ENCODE peak calls at places on chromosomes 1 and 21, in seven cellular contexts. One of them, this sample, is unnamed.

GRCh38 chr1:29266912-29267311 is 30.6 kb downstream of the PTPRU start:
- DNase-seq in BJ: no peak
- DNase-seq in activated CD8-positive, alpha-beta T cell treated with anti-CD3 and anti-CD28 coated beads for 36 hours: no peak
- DNase-seq in fibroblast of mammary gland: no peak
- DNase-seq in lower leg skin: no peak
- DNase-seq in mammary epithelial cell: no peak
- DNase-seq in cardiac muscle cell: no peak
- DNase-seq in this sample: no peak

GRCh38 chr1:77831566-77831965 is 52.1 kb downstream of the MIGA1 start:
- DNase-seq in BJ: no peak
- DNase-seq in activated CD8-positive, alpha-beta T cell treated with anti-CD3 and anti-CD28 coated beads for 36 hours: no peak
- DNase-seq in fibroblast of mammary gland: peak; percentile 42
- DNase-seq in lower leg skin: no peak
- DNase-seq in mammary epithelial cell: no peak
- DNase-seq in cardiac muscle cell: peak; percentile 41
- DNase-seq in this sample: no peak

GRCh38 chr1:184456189-184456588 is 69.4 kb downstream of the C1orf21 start:
- DNase-seq in BJ: no peak
- DNase-seq in activated CD8-positive, alpha-beta T cell treated with anti-CD3 and anti-CD28 coated beads for 36 hours: no peak
- DNase-seq in fibroblast of mammary gland: no peak
- DNase-seq in lower leg skin: no peak
- DNase-seq in mammary epithelial cell: no peak
- DNase-seq in cardiac muscle cell: no peak
- DNase-seq in this sample: no peak

GRCh38 chr1:224114787-224115175 is 870 bp downstream of the FBXO28 start:
- DNase-seq in BJ: no peak
- DNase-seq in activated CD8-positive, alpha-beta T cell treated with anti-CD3 and anti-CD28 coated beads for 36 hours: no peak
- DNase-seq in fibroblast of mammary gland: peak; percentile 22
- DNase-seq in lower leg skin: no peak
- DNase-seq in mammary epithelial cell: no peak
- DNase-seq in cardiac muscle cell: peak; percentile 6
- DNase-seq in this sample: no peak

GRCh38 chr21:29304577-29304976 is 5.9 kb downstream of the BACH1 start:
- DNase-seq in BJ: no peak
- DNase-seq in activated CD8-positive, alpha-beta T cell treated with anti-CD3 and anti-CD28 coated beads for 36 hours: no peak
- DNase-seq in fibroblast of mammary gland: no peak
- DNase-seq in lower leg skin: no peak
- DNase-seq in mammary epithelial cell: no peak
- DNase-seq in cardiac muscle cell: no peak
- DNase-seq in this sample: no peak

GRCh38 chr1:167161242-167161641 is 59.4 kb upstream of the POU2F1 start:
- DNase-seq in BJ: no peak
- DNase-seq in activated CD8-positive, alpha-beta T cell treated with anti-CD3 and anti-CD28 coated beads for 36 hours: no peak
- DNase-seq in fibroblast of mammary gland: no peak
- DNase-seq in lower leg skin: no peak
- DNase-seq in mammary epithelial cell: peak; percentile 92
- DNase-seq in cardiac muscle cell: no peak
- DNase-seq in this sample: no peak

GRCh38 chr1:93471911-93472310 is 24.0 kb downstream of the FNBP1L start:
- DNase-seq in BJ: peak; percentile 68
- DNase-seq in activated CD8-positive, alpha-beta T cell treated with anti-CD3 and anti-CD28 coated beads for 36 hours: no peak
- DNase-seq in fibroblast of mammary gland: peak; percentile 78
- DNase-seq in lower leg skin: no peak
- DNase-seq in mammary epithelial cell: peak; percentile 58
- DNase-seq in cardiac muscle cell: peak; percentile 62
- DNase-seq in this sample: peak; percentile 3

GRCh38 chr1:81760487-81761097 is 40.1 kb upstream of the ADGRL2 start:
- DNase-seq in BJ: no peak
- DNase-seq in activated CD8-positive, alpha-beta T cell treated with anti-CD3 and anti-CD28 coated beads for 36 hours: no peak
- DNase-seq in fibroblast of mammary gland: peak; percentile 58
- DNase-seq in lower leg skin: no peak
- DNase-seq in mammary epithelial cell: no peak
- DNase-seq in cardiac muscle cell: peak; percentile 61
- DNase-seq in this sample: peak; percentile 18

GRCh38 chr21:26844258-26845065 is 747 bp downstream of the ADAMTS1 start:
- DNase-seq in BJ: no peak
- DNase-seq in activated CD8-positive, alpha-beta T cell treated with anti-CD3 and anti-CD28 coated beads for 36 hours: no peak
- DNase-seq in fibroblast of mammary gland: no peak
- DNase-seq in lower leg skin: peak; percentile 90
- DNase-seq in mammary epithelial cell: peak; percentile 64
- DNase-seq in cardiac muscle cell: peak; percentile 61
- DNase-seq in this sample: no peak

GRCh38 chr1:21635138-21635535 is 34.0 kb downstream of the RAP1GAP start:
- DNase-seq in BJ: no peak
- DNase-seq in activated CD8-positive, alpha-beta T cell treated with anti-CD3 and anti-CD28 coated beads for 36 hours: no peak
- DNase-seq in fibroblast of mammary gland: no peak
- DNase-seq in lower leg skin: no peak
- DNase-seq in mammary epithelial cell: no peak
- DNase-seq in cardiac muscle cell: no peak
- DNase-seq in this sample: no peak

GRCh38 chr1:159055181-159055621 is 21.4 kb downstream of the AIM2 start:
- DNase-seq in BJ: no peak
- DNase-seq in activated CD8-positive, alpha-beta T cell treated with anti-CD3 and anti-CD28 coated beads for 36 hours: no peak
- DNase-seq in fibroblast of mammary gland: no peak
- DNase-seq in lower leg skin: no peak
- DNase-seq in mammary epithelial cell: peak; percentile 42
- DNase-seq in cardiac muscle cell: no peak
- DNase-seq in this sample: no peak

GRCh38 chr1:25617626-25618432 is 1.2 kb downstream of the MAN1C1 start:
- DNase-seq in BJ: no peak
- DNase-seq in activated CD8-positive, alpha-beta T cell treated with anti-CD3 and anti-CD28 coated beads for 36 hours: peak; percentile 17
- DNase-seq in fibroblast of mammary gland: no peak
- DNase-seq in lower leg skin: peak; percentile 87
- DNase-seq in mammary epithelial cell: no peak
- DNase-seq in cardiac muscle cell: no peak
- DNase-seq in this sample: no peak

GRCh38 chr1:25615172-25615541 is 1.4 kb upstream of the MAN1C1 start:
- DNase-seq in BJ: no peak
- DNase-seq in activated CD8-positive, alpha-beta T cell treated with anti-CD3 and anti-CD28 coated beads for 36 hours: peak; percentile 24
- DNase-seq in fibroblast of mammary gland: no peak
- DNase-seq in lower leg skin: peak; percentile 58
- DNase-seq in mammary epithelial cell: no peak
- DNase-seq in cardiac muscle cell: no peak
- DNase-seq in this sample: no peak

GRCh38 chr1:25616932-25617625 is 488 bp downstream of the MAN1C1 start:
- DNase-seq in BJ: no peak
- DNase-seq in activated CD8-positive, alpha-beta T cell treated with anti-CD3 and anti-CD28 coated beads for 36 hours: peak; percentile 58
- DNase-seq in fibroblast of mammary gland: no peak
- DNase-seq in lower leg skin: peak; percentile 86
- DNase-seq in mammary epithelial cell: peak; percentile 12
- DNase-seq in cardiac muscle cell: no peak
- DNase-seq in this sample: no peak

GRCh38 chr1:25615563-25616079 is 970 bp upstream of the MAN1C1 start:
- DNase-seq in BJ: no peak
- DNase-seq in activated CD8-positive, alpha-beta T cell treated with anti-CD3 and anti-CD28 coated beads for 36 hours: peak; percentile 37
- DNase-seq in fibroblast of mammary gland: no peak
- DNase-seq in lower leg skin: peak; percentile 71
- DNase-seq in mammary epithelial cell: no peak
- DNase-seq in cardiac muscle cell: no peak
- DNase-seq in this sample: no peak

GRCh38 chr1:25616080-25616931 is at the start of gene MAN1C1:
- DNase-seq in BJ: no peak
- DNase-seq in activated CD8-positive, alpha-beta T cell treated with anti-CD3 and anti-CD28 coated beads for 36 hours: peak; percentile 76
- DNase-seq in fibroblast of mammary gland: peak; percentile 61
- DNase-seq in lower leg skin: peak; percentile 95
- DNase-seq in mammary epithelial cell: peak; percentile 73
- DNase-seq in cardiac muscle cell: peak; percentile 82
- DNase-seq in this sample: peak; percentile 56
- TF ChIP-seq CTCF in BJ: peak; percentile 60
- TF ChIP-seq CTCF in activated CD8-positive, alpha-beta T cell treated with anti-CD3 and anti-CD28 coated beads for 36 hours: peak; percentile 26
- TF ChIP-seq CTCF in fibroblast of mammary gland: no peak
- TF ChIP-seq CTCF in lower leg skin: no peak
- TF ChIP-seq CTCF in mammary epithelial cell: no peak
- TF ChIP-seq CTCF in cardiac muscle cell: peak; percentile 36
- TF ChIP-seq CTCF in this sample: peak; percentile 38

GRCh38 chr1:18599096-18599495 is 31.6 kb upstream of the PAX7 start:
- DNase-seq in BJ: no peak
- DNase-seq in activated CD8-positive, alpha-beta T cell treated with anti-CD3 and anti-CD28 coated beads for 36 hours: no peak
- DNase-seq in fibroblast of mammary gland: no peak
- DNase-seq in lower leg skin: no peak
- DNase-seq in mammary epithelial cell: no peak
- DNase-seq in cardiac muscle cell: no peak
- DNase-seq in this sample: no peak

GRCh38 chr1:18602533-18603211 is 28.0 kb upstream of the PAX7 start:
- DNase-seq in BJ: no peak
- DNase-seq in activated CD8-positive, alpha-beta T cell treated with anti-CD3 and anti-CD28 coated beads for 36 hours: no peak
- DNase-seq in fibroblast of mammary gland: peak; percentile 1
- DNase-seq in lower leg skin: no peak
- DNase-seq in mammary epithelial cell: no peak
- DNase-seq in cardiac muscle cell: no peak
- DNase-seq in this sample: no peak

GRCh38 chr1:18597159-18598042 is 33.2 kb upstream of the PAX7 start:
- DNase-seq in BJ: no peak
- DNase-seq in activated CD8-positive, alpha-beta T cell treated with anti-CD3 and anti-CD28 coated beads for 36 hours: peak; percentile 67
- DNase-seq in fibroblast of mammary gland: peak; percentile 33
- DNase-seq in lower leg skin: peak; percentile 90
- DNase-seq in mammary epithelial cell: peak; percentile 21
- DNase-seq in cardiac muscle cell: peak; percentile 54
- DNase-seq in this sample: no peak

GRCh38 chr1:18603212-18603852 is 27.3 kb upstream of the PAX7 start:
- DNase-seq in BJ: no peak
- DNase-seq in activated CD8-positive, alpha-beta T cell treated with anti-CD3 and anti-CD28 coated beads for 36 hours: no peak
- DNase-seq in fibroblast of mammary gland: no peak
- DNase-seq in lower leg skin: no peak
- DNase-seq in mammary epithelial cell: no peak
- DNase-seq in cardiac muscle cell: no peak
- DNase-seq in this sample: no peak

DNA sequence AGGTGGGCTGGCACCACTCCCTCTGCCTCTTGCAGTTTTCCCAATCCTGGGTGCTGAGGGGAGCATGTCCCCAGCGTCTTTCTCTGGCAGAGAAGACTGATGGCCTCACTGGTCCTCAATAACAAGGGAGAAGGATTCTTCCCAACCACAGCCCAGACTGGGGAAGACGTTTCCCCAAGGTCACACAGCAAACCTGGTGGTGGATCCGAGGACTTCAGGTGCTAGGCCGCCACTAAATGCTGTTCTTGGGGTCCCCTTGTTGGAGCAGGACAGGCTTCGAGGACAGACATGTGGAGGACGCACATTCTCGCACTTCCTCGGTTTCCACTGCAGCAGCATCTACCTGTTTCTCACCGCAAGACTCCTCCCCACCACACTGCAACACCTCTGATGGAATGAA is 30.9 kb upstream of the PAX7 start:
- DNase-seq in BJ: no peak
- DNase-seq in activated CD8-positive, alpha-beta T cell treated with anti-CD3 and anti-CD28 coated beads for 36 hours: no peak
- DNase-seq in fibroblast of mammary gland: no peak
- DNase-seq in lower leg skin: no peak
- DNase-seq in mammary epithelial cell: no peak
- DNase-seq in cardiac muscle cell: no peak
- DNase-seq in this sample: no peak
- TF ChIP-seq CTCF in BJ: no peak
- TF ChIP-seq CTCF in activated CD8-positive, alpha-beta T cell treated with anti-CD3 and anti-CD28 coated beads for 36 hours: no peak
- TF ChIP-seq CTCF in fibroblast of mammary gland: peak; percentile 6
- TF ChIP-seq CTCF in lower leg skin: no peak
- TF ChIP-seq CTCF in mammary epithelial cell: peak; percentile 12
- TF ChIP-seq CTCF in cardiac muscle cell: no peak
- TF ChIP-seq CTCF in this sample: no peak

GRCh38 chr1:54323324-54323739 is 82.9 kb downstream of the SSBP3 start:
- DNase-seq in BJ: no peak
- DNase-seq in activated CD8-positive, alpha-beta T cell treated with anti-CD3 and anti-CD28 coated beads for 36 hours: no peak
- DNase-seq in fibroblast of mammary gland: no peak
- DNase-seq in lower leg skin: no peak
- DNase-seq in mammary epithelial cell: peak; percentile 94
- DNase-seq in cardiac muscle cell: no peak
- DNase-seq in this sample: no peak
- TF ChIP-seq CTCF in BJ: peak; percentile 4
- TF ChIP-seq CTCF in activated CD8-positive, alpha-beta T cell treated with anti-CD3 and anti-CD28 coated beads for 36 hours: no peak
- TF ChIP-seq CTCF in fibroblast of mammary gland: no peak
- TF ChIP-seq CTCF in lower leg skin: no peak
- TF ChIP-seq CTCF in mammary epithelial cell: peak; percentile 36
- TF ChIP-seq CTCF in cardiac muscle cell: peak; percentile 17
- TF ChIP-seq CTCF in this sample: no peak

GRCh38 chr1:108316545-108316944 is 72.7 kb upstream of the NBPF4 start:
- DNase-seq in BJ: no peak
- DNase-seq in activated CD8-positive, alpha-beta T cell treated with anti-CD3 and anti-CD28 coated beads for 36 hours: no peak
- DNase-seq in fibroblast of mammary gland: peak; percentile 15
- DNase-seq in lower leg skin: no peak
- DNase-seq in mammary epithelial cell: peak; percentile 9
- DNase-seq in cardiac muscle cell: peak; percentile 28
- DNase-seq in this sample: no peak
- TF ChIP-seq CTCF in BJ: peak; percentile 49
- TF ChIP-seq CTCF in activated CD8-positive, alpha-beta T cell treated with anti-CD3 and anti-CD28 coated beads for 36 hours: no peak
- TF ChIP-seq CTCF in fibroblast of mammary gland: peak; percentile 32
- TF ChIP-seq CTCF in lower leg skin: no peak
- TF ChIP-seq CTCF in mammary epithelial cell: peak; percentile 45
- TF ChIP-seq CTCF in cardiac muscle cell: peak; percentile 35
- TF ChIP-seq CTCF in this sample: peak; percentile 24

GRCh38 chr1:30618335-30618747 is 105.0 kb downstream of the MATN1 start:
- DNase-seq in BJ: no peak
- DNase-seq in activated CD8-positive, alpha-beta T cell treated with anti-CD3 and anti-CD28 coated beads for 36 hours: no peak
- DNase-seq in fibroblast of mammary gland: no peak
- DNase-seq in lower leg skin: peak; percentile 76
- DNase-seq in mammary epithelial cell: peak; percentile 88
- DNase-seq in cardiac muscle cell: no peak
- DNase-seq in this sample: no peak
- TF ChIP-seq CTCF in BJ: no peak
- TF ChIP-seq CTCF in activated CD8-positive, alpha-beta T cell treated with anti-CD3 and anti-CD28 coated beads for 36 hours: no peak
- TF ChIP-seq CTCF in fibroblast of mammary gland: no peak
- TF ChIP-seq CTCF in lower leg skin: no peak
- TF ChIP-seq CTCF in mammary epithelial cell: no peak
- TF ChIP-seq CTCF in cardiac muscle cell: no peak
- TF ChIP-seq CTCF in this sample: no peak

DNA sequence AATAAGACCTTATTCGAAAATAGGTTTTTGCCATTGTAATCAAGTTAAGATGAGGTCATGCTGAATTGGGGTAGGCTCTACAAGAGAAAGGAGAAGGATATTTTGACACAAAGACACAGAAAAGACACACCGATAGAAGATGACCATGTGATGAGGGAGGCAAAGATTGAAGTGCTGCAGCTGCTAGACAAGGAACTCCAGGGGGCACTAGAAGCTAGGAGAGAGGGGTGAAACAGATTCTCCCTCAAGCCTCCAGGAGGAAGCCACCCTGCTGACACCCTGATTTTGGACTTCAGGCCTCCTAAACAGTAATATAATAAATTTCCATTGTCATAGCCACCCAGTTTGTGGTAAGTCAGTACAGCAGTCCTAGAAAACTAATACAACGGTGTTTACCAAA is 506.8 kb upstream of the CAMK1G start:
- DNase-seq in BJ: no peak
- DNase-seq in activated CD8-positive, alpha-beta T cell treated with anti-CD3 and anti-CD28 coated beads for 36 hours: no peak
- DNase-seq in fibroblast of mammary gland: peak; percentile 7
- DNase-seq in lower leg skin: no peak
- DNase-seq in mammary epithelial cell: peak; percentile 21
- DNase-seq in cardiac muscle cell: peak; percentile 1
- DNase-seq in this sample: no peak
- TF ChIP-seq CTCF in BJ: peak; percentile 21
- TF ChIP-seq CTCF in activated CD8-positive, alpha-beta T cell treated with anti-CD3 and anti-CD28 coated beads for 36 hours: no peak
- TF ChIP-seq CTCF in fibroblast of mammary gland: peak; percentile 17
- TF ChIP-seq CTCF in lower leg skin: no peak
- TF ChIP-seq CTCF in mammary epithelial cell: peak; percentile 42
- TF ChIP-seq CTCF in cardiac muscle cell: no peak
- TF ChIP-seq CTCF in this sample: no peak

DNA sequence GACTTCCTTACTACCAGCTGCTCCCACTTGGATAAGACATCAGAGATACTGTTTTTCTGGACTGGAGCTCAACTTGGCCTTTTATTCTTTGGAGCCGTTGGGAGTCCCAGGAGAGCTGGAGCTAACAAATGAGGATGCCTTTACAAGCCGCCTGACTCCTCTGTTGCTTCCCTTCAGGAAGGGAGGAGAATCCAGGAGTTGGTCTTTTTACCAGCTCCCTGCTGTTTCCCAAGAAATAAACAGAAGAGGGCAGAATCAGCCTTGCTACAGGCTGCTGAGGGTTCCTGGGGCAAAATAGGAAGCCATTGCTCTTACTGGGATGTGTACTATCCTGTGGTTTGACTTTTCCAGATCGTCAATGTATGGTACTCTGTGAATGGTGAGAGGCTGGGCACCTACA is 1.5 kb downstream of the EIF3I start:
- DNase-seq in BJ: no peak
- DNase-seq in activated CD8-positive, alpha-beta T cell treated with anti-CD3 and anti-CD28 coated beads for 36 hours: no peak
- DNase-seq in fibroblast of mammary gland: peak; percentile 51
- DNase-seq in lower leg skin: no peak
- DNase-seq in mammary epithelial cell: no peak
- DNase-seq in cardiac muscle cell: no peak
- DNase-seq in this sample: no peak
- TF ChIP-seq CTCF in BJ: no peak
- TF ChIP-seq CTCF in activated CD8-positive, alpha-beta T cell treated with anti-CD3 and anti-CD28 coated beads for 36 hours: no peak
- TF ChIP-seq CTCF in fibroblast of mammary gland: peak; percentile 34
- TF ChIP-seq CTCF in lower leg skin: no peak
- TF ChIP-seq CTCF in mammary epithelial cell: no peak
- TF ChIP-seq CTCF in cardiac muscle cell: no peak
- TF ChIP-seq CTCF in this sample: no peak